ENCODE peak calls at places on chromosomes 11 and 22, in five cellular contexts. One of them, this sample, is unnamed.
A peak's percentile ranks its signal among the peaks of the same experiment; 100 is the strongest.

GRCh38 chr22:19105867-19106802 is 16.1 kb downstream of the DGCR2 start:
- DNase-seq in A549: peak; percentile 18
- DNase-seq in H1: no peak
- DNase-seq in HepG2: no peak
- DNase-seq in GM12878: no peak
- DNase-seq in this sample: peak; percentile 63

GRCh38 chr11:67675058-67675747 is 780 bp upstream of the ALDH3B2 start:
- DNase-seq in A549: no peak
- DNase-seq in H1: no peak
- DNase-seq in HepG2: no peak
- DNase-seq in GM12878: no peak
- DNase-seq in this sample: no peak

GRCh38 chr22:48823941-48824340 is 1003.7 kb downstream of the BRD1 start:
- DNase-seq in A549: no peak
- DNase-seq in H1: no peak
- DNase-seq in HepG2: no peak
- DNase-seq in GM12878: no peak
- DNase-seq in this sample: no peak

GRCh38 chr11:93521086-93521485 is 22.1 kb downstream of the SMCO4 start:
- DNase-seq in A549: no peak
- DNase-seq in H1: no peak
- DNase-seq in HepG2: no peak
- DNase-seq in GM12878: no peak
- DNase-seq in this sample: no peak

GRCh38 chr11:32358729-32359128 is 76.6 kb downstream of the WT1 start:
- DNase-seq in A549: no peak
- DNase-seq in H1: no peak
- DNase-seq in HepG2: no peak
- DNase-seq in GM12878: no peak
- DNase-seq in this sample: no peak

GRCh38 chr22:18994780-18995711 is 59.0 kb upstream of the PRODH start:
- DNase-seq in A549: no peak
- DNase-seq in H1: no peak
- DNase-seq in HepG2: peak; percentile 89
- DNase-seq in GM12878: no peak
- DNase-seq in this sample: peak; percentile 32

GRCh38 chr11:125154380-125155099 is 10.0 kb upstream of the PKNOX2 start:
- DNase-seq in A549: no peak
- DNase-seq in H1: no peak
- DNase-seq in HepG2: no peak
- DNase-seq in GM12878: no peak
- DNase-seq in this sample: no peak

GRCh38 chr11:28619870-28620540 is 511.8 kb downstream of the METTL15 start:
- DNase-seq in A549: peak; percentile 15
- DNase-seq in H1: no peak
- DNase-seq in HepG2: no peak
- DNase-seq in GM12878: no peak
- DNase-seq in this sample: no peak

GRCh38 chr22:19275919-19276600 is 15.5 kb downstream of the CLTCL1 start:
- DNase-seq in A549: no peak
- DNase-seq in H1: no peak
- DNase-seq in HepG2: no peak
- DNase-seq in GM12878: no peak
- DNase-seq in this sample: peak; percentile 73

GRCh38 chr22:46225631-46226030 is 24.5 kb downstream of the CDPF1 start:
- DNase-seq in A549: no peak
- DNase-seq in H1: no peak
- DNase-seq in HepG2: no peak
- DNase-seq in GM12878: no peak
- DNase-seq in this sample: no peak

GRCh38 chr11:2466869-2467694 is 22.3 kb downstream of the KCNQ1 start:
- DNase-seq in A549: no peak
- DNase-seq in H1: no peak
- DNase-seq in HepG2: no peak
- DNase-seq in GM12878: no peak
- DNase-seq in this sample: peak; percentile 10

GRCh38 chr11:40290031-40290650 is 1169.3 kb downstream of the LRRC4C start:
- DNase-seq in A549: no peak
- DNase-seq in H1: no peak
- DNase-seq in HepG2: no peak
- DNase-seq in GM12878: no peak
- DNase-seq in this sample: no peak

GRCh38 chr22:38937036-38937435 is 20.4 kb upstream of the APOBEC3A start:
- DNase-seq in A549: no peak
- DNase-seq in H1: no peak
- DNase-seq in HepG2: no peak
- DNase-seq in GM12878: no peak
- DNase-seq in this sample: no peak

GRCh38 chr22:37267128-37267587 is 15.2 kb upstream of the CYTH4 start:
- DNase-seq in A549: peak; percentile 26
- DNase-seq in H1: no peak
- DNase-seq in HepG2: no peak
- DNase-seq in GM12878: no peak
- DNase-seq in this sample: peak; percentile 66

GRCh38 chr22:37625737-37626136 is 13.7 kb upstream of the SH3BP1 start:
- DNase-seq in A549: no peak
- DNase-seq in H1: no peak
- DNase-seq in HepG2: no peak
- DNase-seq in GM12878: no peak
- DNase-seq in this sample: no peak

GRCh38 chr11:26331911-26332571 is at the start of gene ANO3:
- DNase-seq in A549: peak; percentile 70
- DNase-seq in H1: peak; percentile 88
- DNase-seq in HepG2: peak; percentile 67
- DNase-seq in GM12878: no peak
- DNase-seq in this sample: peak; percentile 47

GRCh38 chr11:70675697-70676374 is 277.5 kb downstream of the CTTN start:
- DNase-seq in A549: no peak
- DNase-seq in H1: no peak
- DNase-seq in HepG2: no peak
- DNase-seq in GM12878: no peak
- DNase-seq in this sample: no peak

GRCh38 chr11:18106688-18107087 is 806 bp upstream of the SAAL1 start:
- DNase-seq in A549: no peak
- DNase-seq in H1: no peak
- DNase-seq in HepG2: no peak
- DNase-seq in GM12878: no peak
- DNase-seq in this sample: no peak

GRCh38 chr11:115324569-115325432 is 179.4 kb downstream of the CADM1 start:
- DNase-seq in A549: peak; percentile 33
- DNase-seq in H1: peak; percentile 13
- DNase-seq in HepG2: peak; percentile 70
- DNase-seq in GM12878: peak; percentile 13
- DNase-seq in this sample: peak; percentile 34

GRCh38 chr11:13271060-13271693 is 6.4 kb upstream of the BMAL1 start:
- DNase-seq in A549: no peak
- DNase-seq in H1: no peak
- DNase-seq in HepG2: no peak
- DNase-seq in GM12878: no peak
- DNase-seq in this sample: no peak

GRCh38 chr22:30564045-30564765 is 10.3 kb downstream of the GAL3ST1 start:
- DNase-seq in A549: no peak
- DNase-seq in H1: no peak
- DNase-seq in HepG2: no peak
- DNase-seq in GM12878: no peak
- DNase-seq in this sample: no peak

GRCh38 chr11:120511804-120512726 is 517 bp downstream of the GRIK4 start:
- DNase-seq in A549: no peak
- DNase-seq in H1: no peak
- DNase-seq in HepG2: no peak
- DNase-seq in GM12878: no peak
- DNase-seq in this sample: peak; percentile 35

GRCh38 chr11:114099392-114100178 is 40.1 kb downstream of the ZBTB16 start:
- DNase-seq in A549: no peak
- DNase-seq in H1: no peak
- DNase-seq in HepG2: no peak
- DNase-seq in GM12878: no peak
- DNase-seq in this sample: no peak

GRCh38 chr22:45263790-45264269 is 20.9 kb upstream of the UPK3A start:
- DNase-seq in A549: peak; percentile 81
- DNase-seq in H1: no peak
- DNase-seq in HepG2: peak; percentile 75
- DNase-seq in GM12878: no peak
- DNase-seq in this sample: peak; percentile 58

GRCh38 chr11:16167706-16168487 is 188.4 kb downstream of the SOX6 start:
- DNase-seq in A549: no peak
- DNase-seq in H1: no peak
- DNase-seq in HepG2: no peak
- DNase-seq in GM12878: no peak
- DNase-seq in this sample: no peak

GRCh38 chr11:16171882-16172281 is 184.5 kb downstream of the SOX6 start:
- DNase-seq in A549: no peak
- DNase-seq in H1: no peak
- DNase-seq in HepG2: no peak
- DNase-seq in GM12878: no peak
- DNase-seq in this sample: no peak

GRCh38 chr11:16169946-16170345 is 186.4 kb downstream of the SOX6 start:
- DNase-seq in A549: no peak
- DNase-seq in H1: no peak
- DNase-seq in HepG2: no peak
- DNase-seq in GM12878: no peak
- DNase-seq in this sample: no peak

GRCh38 chr11:16169541-16169940 is 186.8 kb downstream of the SOX6 start:
- DNase-seq in A549: no peak
- DNase-seq in H1: no peak
- DNase-seq in HepG2: no peak
- DNase-seq in GM12878: no peak
- DNase-seq in this sample: no peak

DNA sequence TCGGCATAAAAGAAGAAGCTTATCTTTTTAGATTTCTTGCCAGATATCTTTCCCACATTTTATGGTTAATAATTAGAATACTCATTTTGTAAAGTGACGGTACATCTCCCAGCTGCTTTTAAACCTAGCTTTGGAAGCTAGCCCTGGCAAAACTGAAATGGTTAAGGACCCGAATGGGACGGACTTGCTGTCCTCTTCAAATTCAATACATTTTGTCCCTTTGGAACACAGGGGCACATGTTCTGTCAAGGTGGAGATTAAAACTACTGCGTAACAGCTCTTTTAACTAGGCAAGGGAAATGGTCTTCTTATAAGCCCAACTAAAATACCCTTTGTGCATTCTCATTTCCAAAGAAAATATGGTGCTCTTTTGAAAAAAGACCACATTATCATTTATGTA is 185.9 kb downstream of the SOX6 start:
- DNase-seq in A549: no peak
- DNase-seq in H1: no peak
- DNase-seq in HepG2: no peak
- DNase-seq in GM12878: no peak
- DNase-seq in this sample: no peak
- TF ChIP-seq CEBPB in A549: no peak
- TF ChIP-seq CEBPB in H1: no peak
- TF ChIP-seq CEBPB in HepG2: no peak
- TF ChIP-seq CEBPB in GM12878: no peak
- TF ChIP-seq CEBPB in this sample: no peak

DNA sequence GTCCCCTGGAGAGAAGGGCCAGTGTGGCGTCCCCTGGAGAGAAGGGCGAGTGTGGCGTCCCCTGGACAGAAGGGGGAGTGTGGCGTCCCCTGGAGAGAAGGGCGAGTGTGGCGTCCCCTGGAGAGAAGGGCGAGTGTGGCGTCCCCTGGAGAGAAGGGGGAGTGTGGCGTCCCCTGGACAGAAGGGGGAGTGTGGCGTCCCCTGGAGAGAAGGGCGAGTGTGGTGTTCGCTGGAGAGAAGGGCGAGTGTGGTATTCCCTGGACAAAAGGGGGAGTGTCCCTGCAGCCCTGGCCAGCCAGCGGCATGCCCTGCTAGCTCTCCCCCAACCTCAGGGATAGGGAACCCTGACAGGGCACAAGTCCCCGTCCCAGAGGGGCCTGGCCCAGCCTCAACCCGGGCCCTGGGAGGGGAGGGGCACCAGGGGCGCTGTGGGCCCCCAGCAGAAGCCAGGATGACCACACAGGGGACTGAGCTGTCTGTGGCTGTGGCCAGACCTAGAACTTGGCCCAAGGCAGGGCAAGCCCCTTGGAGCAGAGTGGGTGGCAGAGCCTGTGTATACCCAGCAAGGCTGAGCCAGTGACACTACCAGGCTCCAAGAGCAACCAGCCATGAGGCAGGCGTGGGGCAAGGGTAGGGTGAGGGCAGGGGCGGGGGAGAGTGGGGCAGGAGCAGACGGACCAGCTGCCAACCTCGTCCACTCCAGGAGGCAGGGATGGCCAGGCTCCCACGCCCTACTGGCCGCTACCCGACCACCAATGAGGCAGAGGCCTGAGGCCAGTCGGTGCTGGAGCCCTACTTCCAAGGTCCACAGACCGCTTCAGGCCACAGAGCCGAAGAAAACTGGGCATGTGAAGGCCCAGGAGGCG is 4.2 kb downstream of the HRAS start:
- DNase-seq in A549: no peak
- DNase-seq in H1: no peak
- DNase-seq in HepG2: no peak
- DNase-seq in GM12878: no peak
- DNase-seq in this sample: no peak
- TF ChIP-seq HDAC2 in A549: no peak
- TF ChIP-seq HDAC2 in H1: no peak
- TF ChIP-seq HDAC2 in HepG2: no peak
- TF ChIP-seq HDAC2 in GM12878: no peak
- TF ChIP-seq HDAC2 in this sample: no peak

GRCh38 chr11:122803306-122803705 is 35.0 kb upstream of the CRTAM start:
- DNase-seq in A549: no peak
- DNase-seq in H1: no peak
- DNase-seq in HepG2: no peak
- DNase-seq in GM12878: no peak
- DNase-seq in this sample: no peak

GRCh38 chr11:122802876-122803275 is 35.4 kb upstream of the CRTAM start:
- DNase-seq in A549: no peak
- DNase-seq in H1: no peak
- DNase-seq in HepG2: no peak
- DNase-seq in GM12878: no peak
- DNase-seq in this sample: no peak

GRCh38 chr11:122803716-122804115 is 34.6 kb upstream of the CRTAM start:
- DNase-seq in A549: no peak
- DNase-seq in H1: no peak
- DNase-seq in HepG2: no peak
- DNase-seq in GM12878: no peak
- DNase-seq in this sample: no peak

GRCh38 chr11:122804796-122805195 is 33.5 kb upstream of the CRTAM start:
- DNase-seq in A549: no peak
- DNase-seq in H1: no peak
- DNase-seq in HepG2: no peak
- DNase-seq in GM12878: no peak
- DNase-seq in this sample: no peak

DNA sequence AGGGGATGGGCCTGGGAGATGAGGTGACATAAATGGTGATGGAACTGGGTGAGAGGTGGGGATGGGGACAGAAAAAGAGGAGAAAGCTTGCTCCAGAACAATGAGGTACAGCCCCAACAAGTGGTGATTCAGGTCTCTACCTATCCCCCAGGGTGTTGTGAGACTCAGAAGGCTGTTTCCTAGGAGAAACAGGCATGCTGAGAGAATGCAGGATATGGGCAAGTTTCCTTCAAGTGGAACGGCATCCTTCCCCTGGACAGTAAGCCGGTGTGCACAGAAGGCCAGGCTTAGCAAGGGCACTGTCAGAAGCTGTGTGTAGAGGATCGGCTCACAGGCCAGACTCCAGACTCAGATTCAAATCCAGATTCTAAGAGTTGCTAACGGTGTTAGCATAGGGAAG is 34.1 kb upstream of the CRTAM start:
- DNase-seq in A549: no peak
- DNase-seq in H1: no peak
- DNase-seq in HepG2: no peak
- DNase-seq in GM12878: no peak
- DNase-seq in this sample: no peak
- TF ChIP-seq CEBPB in A549: no peak
- TF ChIP-seq CEBPB in H1: no peak
- TF ChIP-seq CEBPB in HepG2: no peak
- TF ChIP-seq CEBPB in GM12878: no peak
- TF ChIP-seq CEBPB in this sample: no peak

GRCh38 chr22:23531283-23531921 is 48.7 kb downstream of the IGLL1 start:
- DNase-seq in A549: no peak
- DNase-seq in H1: no peak
- DNase-seq in HepG2: no peak
- DNase-seq in GM12878: no peak
- DNase-seq in this sample: no peak
- TF ChIP-seq HDAC2 in A549: no peak
- TF ChIP-seq HDAC2 in H1: no peak
- TF ChIP-seq HDAC2 in HepG2: no peak
- TF ChIP-seq HDAC2 in GM12878: no peak
- TF ChIP-seq HDAC2 in this sample: no peak